ENCODE peak calls at places on chromosomes 6 and 20, in four cellular contexts. U, K, S and I are unnamed samples.

GRCh38 chr6:11404081-11404480 is 133.5 kb upstream of the TMEM170B start:
- DNase-seq in U (no peak), S (no peak), K (no peak), I (no peak)

GRCh38 chr6:163837681-163838431 is 423.3 kb downstream of the QKI start:
- DNase-seq in S (no peak), U (peak; percentile 33), K (no peak), I (no peak)

GRCh38 chr6:20534906-20535305 is 649 bp downstream of the CDKAL1 start:
- DNase-seq in K (no peak), U (no peak), S (no peak), I (no peak)

GRCh38 chr6:132020138-132020551 is 69.0 kb upstream of the CCN2 start:
- DNase-seq in S (no peak), K (no peak), U (peak; percentile 13), I (peak; percentile 14)

GRCh38 chr6:149852180-149852579 is 12.0 kb downstream of the LRP11 start:
- DNase-seq in K (no peak), U (peak; percentile 62), S (peak; percentile 13), I (peak; percentile 71)

GRCh38 chr6:43826739-43827138 is 56.7 kb downstream of the VEGFA start:
- DNase-seq in S (no peak), K (no peak), U (no peak), I (no peak)

GRCh38 chr20:62637110-62637509 is 5.2 kb upstream of the SLCO4A1 start:
- DNase-seq in K (no peak), U (no peak), S (no peak), I (no peak)

GRCh38 chr6:114690625-114691024 is 347.8 kb upstream of the HS3ST5 start:
- DNase-seq in U (no peak), K (no peak), S (no peak), I (no peak)

GRCh38 chr20:33490023-33490933 is at the start of gene CBFA2T2:
- DNase-seq in U (peak; percentile 55), K (no peak), S (no peak), I (peak; percentile 74)

GRCh38 chr6:14441371-14441781 is 323.8 kb downstream of the CD83 start:
- DNase-seq in S (no peak), K (no peak), U (peak; percentile 19), I (no peak)

GRCh38 chr6:147285087-147285855 is 81.1 kb downstream of the STXBP5 start:
- DNase-seq in S (no peak), K (peak; percentile 39), U (peak; percentile 65), I (peak; percentile 62)

GRCh38 chr6:55925292-55925691 is 49.9 kb upstream of the BMP5 start:
- DNase-seq in S (no peak), U (peak; percentile 94), K (no peak), I (peak; percentile 64)

GRCh38 chr6:147434508-147434907 is 74.0 kb upstream of the SAMD5 start:
- DNase-seq in U (peak; percentile 1), S (no peak), K (no peak), I (peak; percentile 8)

GRCh38 chr20:10579942-10580341 is 93.9 kb downstream of the JAG1 start:
- DNase-seq in K (no peak), U (no peak), S (no peak), I (no peak)

GRCh38 chr6:29800254-29800653 is 27.4 kb upstream of the HLA-G start:
- DNase-seq in U (no peak), K (no peak), S (no peak), I (no peak)

GRCh38 chr6:47681201-47681990 is 17.0 kb upstream of the ADGRF4 start:
- DNase-seq in S (no peak), U (no peak), K (no peak), I (no peak)

GRCh38 chr6:6927437-6928361 is 180.1 kb upstream of the RREB1 start:
- DNase-seq in S (no peak), U (no peak), K (peak; percentile 83), I (no peak)

GRCh38 chr6:2733324-2733723 is 17.4 kb downstream of the MYLK4 start:
- DNase-seq in K (peak; percentile 82), S (peak; percentile 84), U (peak; percentile 23), I (no peak)

GRCh38 chr20:4607287-4607713 is 114.4 kb upstream of the PRND start:
- DNase-seq in S (peak; percentile 37), K (peak; percentile 54), U (peak; percentile 70), I (peak; percentile 66)

GRCh38 chr6:45378324-45378926 is 691 bp upstream of the SUPT3H start:
- DNase-seq in K (no peak), U (no peak), S (no peak), I (no peak)

GRCh38 chr6:168149015-168149414 is 70.0 kb upstream of the FRMD1 start:
- DNase-seq in K (no peak), U (no peak), S (no peak), I (no peak)

GRCh38 chr6:110170081-110170480 is 9.4 kb downstream of the WASF1 start:
- DNase-seq in K (no peak), S (no peak), U (no peak), I (no peak)

GRCh38 chr6:113920663-113921267 is 50.2 kb downstream of the HDAC2 start:
- DNase-seq in U (no peak), K (peak; percentile 75), S (no peak), I (peak; percentile 34)

GRCh38 chr6:10597499-10598001 is 76.4 kb downstream of the GCNT2 start:
- DNase-seq in S (no peak), K (no peak), U (no peak), I (no peak)

GRCh38 chr6:163415176-163415619 is 680 bp downstream of the QKI start:
- DNase-seq in U (no peak), S (no peak), K (peak; percentile 40), I (no peak)

GRCh38 chr6:25318589-25318988 is 39.4 kb downstream of the CARMIL1 start:
- DNase-seq in S (no peak), U (no peak), K (no peak), I (no peak)

GRCh38 chr6:11129908-11130565 is 18.5 kb upstream of the ERVFRD-1 start:
- DNase-seq in U (no peak), S (no peak), K (no peak), I (no peak)

GRCh38 chr6:167686204-167686893 is 140.4 kb upstream of the AFDN start:
- DNase-seq in S (no peak), K (no peak), U (no peak), I (no peak)

GRCh38 chr6:154249499-154250298 is 106.9 kb downstream of the IPCEF1 start:
- DNase-seq in S (peak; percentile 92), U (no peak), K (no peak), I (no peak)

GRCh38 chr6:154245542-154245941 is 111.1 kb downstream of the IPCEF1 start:
- DNase-seq in U (no peak), K (no peak), S (no peak), I (no peak)

GRCh38 chr6:154243793-154244768 is 112.5 kb downstream of the IPCEF1 start:
- DNase-seq in U (no peak), K (no peak), S (no peak), I (no peak)

GRCh38 chr6:154247119-154247814 is 109.3 kb downstream of the IPCEF1 start:
- DNase-seq in S (no peak), U (no peak), K (no peak), I (peak; percentile 44)

DNA sequence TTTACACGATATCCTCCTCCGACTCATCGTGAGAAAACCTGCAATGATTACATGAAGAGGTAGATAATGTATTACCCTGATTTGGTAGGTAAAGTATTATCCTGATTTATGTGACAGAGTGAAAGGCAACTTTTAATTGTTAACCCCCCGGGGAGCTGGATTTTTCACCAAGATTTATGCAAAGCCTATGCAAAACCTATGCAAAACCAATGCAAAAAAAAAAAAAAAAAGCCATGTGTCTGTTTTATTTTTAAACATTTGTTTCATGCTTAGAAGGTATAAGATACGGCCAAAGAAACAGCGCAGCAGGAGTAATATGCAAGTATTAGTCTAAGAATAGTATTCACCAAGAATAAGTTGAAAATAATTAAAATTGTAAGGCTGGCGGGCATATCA is 109.9 kb downstream of the IPCEF1 start:
- DNase-seq in S (no peak), U (no peak), K (no peak), I (no peak)
- H3K4me3 ChIP-seq in S (peak overlapping the region; percentile 76), U (no peak overlapping the region), K (no peak overlapping the region), I (no peak overlapping the region)

GRCh38 chr20:35556871-35557270 is 15.0 kb downstream of the ERGIC3 start:
- DNase-seq in U (no peak), S (no peak), K (no peak), I (no peak)
- TF ChIP-seq FOS in U (no peak), S (no peak), K (no peak), I (no peak)

GRCh38 chr6:128494440-128494839 is 26.0 kb downstream of the PTPRK start:
- DNase-seq in U (no peak), S (no peak), K (no peak), I (no peak)

GRCh38 chr6:128491643-128492206 is 28.7 kb downstream of the PTPRK start:
- DNase-seq in U (peak; percentile 65), S (no peak), K (no peak), I (peak; percentile 79)

GRCh38 chr6:128492386-128492785 is 28.0 kb downstream of the PTPRK start:
- DNase-seq in K (no peak), U (peak; percentile 90), S (no peak), I (peak; percentile 59)

GRCh38 chr6:128493877-128494276 is 26.5 kb downstream of the PTPRK start:
- DNase-seq in S (no peak), U (no peak), K (no peak), I (no peak)

GRCh38 chr6:128491041-128491642 is 29.3 kb downstream of the PTPRK start:
- DNase-seq in U (no peak), S (no peak), K (no peak), I (peak; percentile 76)
- H3K4me3 ChIP-seq in U (no peak overlapping the region), S (no peak overlapping the region), K (no peak overlapping the region), I (peak overlapping the region; percentile 51)

GRCh38 chr20:18314786-18315406 is 26.6 kb downstream of the ZNF133 start:
- DNase-seq in U (peak; percentile 80), S (no peak), K (no peak), I (no peak)
- TF ChIP-seq FOS in U (no peak), S (no peak), K (no peak), I (peak; percentile 43)

DNA sequence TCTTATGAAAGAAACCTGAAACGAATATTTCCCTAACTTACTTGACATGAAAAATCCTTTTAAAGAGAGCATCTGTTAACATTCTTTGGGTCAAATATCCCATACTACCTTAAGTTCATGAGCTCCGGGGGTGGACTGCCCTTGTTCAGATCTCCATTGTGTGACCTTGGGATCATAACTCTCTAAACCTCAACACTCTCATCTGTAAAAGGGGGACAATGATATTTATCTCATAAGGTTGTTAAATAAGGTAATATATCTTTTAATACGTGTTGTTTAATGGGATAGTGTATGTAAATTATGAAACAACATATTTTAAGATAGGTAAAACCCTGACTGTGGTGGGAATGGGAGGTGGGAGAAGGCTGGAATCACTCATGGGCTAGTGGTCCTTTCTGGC is 326.3 kb downstream of the FARS2 start:
- DNase-seq in S (no peak), K (no peak), U (no peak), I (no peak)
- H3K4me3 ChIP-seq in S (no peak overlapping the region), K (no peak overlapping the region), U (no peak overlapping the region), I (no peak overlapping the region)

GRCh38 chr6:105898286-105898685 is 187.8 kb upstream of the PRDM1 start:
- DNase-seq in S (no peak), K (no peak), U (peak; percentile 98), I (no peak)
- TF ChIP-seq FOS in S (no peak), K (no peak), U (peak; percentile 65), I (peak; percentile 30)

DNA sequence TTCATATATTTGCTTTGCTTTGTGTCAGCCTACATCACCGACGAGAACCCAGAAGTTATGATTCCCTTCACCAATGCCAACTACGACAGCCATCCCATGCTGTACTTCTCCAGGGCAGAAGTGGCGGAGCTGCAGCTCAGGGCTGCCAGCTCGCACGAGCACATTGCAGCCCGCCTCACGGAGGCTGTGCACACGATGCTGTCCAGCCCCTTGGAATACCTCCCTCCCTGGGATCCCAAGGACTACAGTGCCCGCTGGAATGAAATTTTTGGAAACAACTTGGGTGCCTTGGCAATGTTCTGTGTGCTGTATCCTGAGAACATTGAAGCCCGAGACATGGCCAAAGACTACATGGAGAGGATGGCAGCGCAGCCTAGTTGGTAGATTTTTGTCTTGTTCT is 28.5 kb downstream of the DSE start:
- DNase-seq in U (no peak), K (no peak), S (no peak), I (no peak)
- H3K4me3 ChIP-seq in U (no peak overlapping the region), K (no peak overlapping the region), S (no peak overlapping the region), I (no peak overlapping the region)